ENCODE peak calls at places on chromosomes 4 and X, in five cellular contexts. V is pancreas, A is sigmoid colon, L is body of pancreas, R is tibial nerve. Q is an unnamed sample.

GRCh38 chrX:64894454-64895038 is 81.7 kb downstream of the ZC4H2 start:
- DNase-seq in V (no peak), A (no peak), L (no peak), R (no peak), Q (no peak)

GRCh38 chrX:134144231-134144630 is 92.8 kb upstream of the CCDC160 start:
- DNase-seq in V (no peak), A (no peak), L (no peak), R (no peak), Q (no peak)

GRCh38 chr4:70976251-70976650 is 17.2 kb upstream of the DCK start:
- DNase-seq in V (no peak), A (no peak), L (no peak), R (no peak), Q (no peak)

GRCh38 chrX:151004085-151004484 is 20.9 kb downstream of the HMGB3 start:
- DNase-seq in V (no peak), A (no peak), L (no peak), R (no peak), Q (no peak)

GRCh38 chr4:59060895-59061294 is 1950.7 kb upstream of the IGFBP7 start:
- DNase-seq in V (no peak), A (no peak), L (no peak), R (no peak), Q (no peak)

GRCh38 chr4:6281436-6282144 is 11.9 kb downstream of the WFS1 start:
- DNase-seq in V (no peak), A (peak; percentile 82), L (no peak), R (no peak), Q (peak; percentile 71)

GRCh38 chrX:135625995-135626394 is 87.4 kb upstream of the CT45A1 start:
- DNase-seq in V (no peak), A (no peak), L (no peak), R (no peak), Q (no peak)

GRCh38 chrX:19344661-19345060 is 934 bp downstream of the PDHA1 start:
- DNase-seq in V (peak; percentile 52), A (no peak), L (peak; percentile 26), R (no peak), Q (no peak)

GRCh38 chr4:37767546-37767945 is 58.9 kb upstream of the PGM2 start:
- DNase-seq in V (peak; percentile 51), A (peak; percentile 73), L (peak; percentile 75), R (peak; percentile 42), Q (peak; percentile 91)

GRCh38 chr4:23878235-23878861 is 11.5 kb downstream of the PPARGC1A start:
- DNase-seq in V (no peak), A (no peak), L (no peak), R (no peak), Q (no peak)

GRCh38 chr4:153518637-153519384 is 52.7 kb downstream of the TMEM131L start:
- DNase-seq in V (peak; percentile 63), A (no peak), L (peak; percentile 59), R (no peak), Q (no peak)

GRCh38 chr4:139554726-139555072 is 1.3 kb downstream of the SETD7 start:
- DNase-seq in V (no peak), A (no peak), L (no peak), R (no peak), Q (no peak)

GRCh38 chrX:80216086-80216485 is 201.5 kb downstream of the TBX22 start:
- DNase-seq in V (no peak), A (no peak), L (no peak), R (no peak), Q (no peak)

GRCh38 chr4:123235431-123235830 is 161.2 kb upstream of the SPRY1 start:
- DNase-seq in V (no peak), A (no peak), L (no peak), R (no peak), Q (no peak)

GRCh38 chr4:77921701-77922100 is 59.1 kb downstream of the MRPL1 start:
- DNase-seq in V (no peak), A (no peak), L (no peak), R (no peak), Q (no peak)

GRCh38 chr4:118917582-118917981 is 28.9 kb downstream of the SYNPO2 start:
- DNase-seq in V (no peak), A (no peak), L (no peak), R (no peak), Q (no peak)

GRCh38 chr4:147586032-147586431 is 31.2 kb upstream of the TMEM184C start:
- DNase-seq in V (no peak), A (no peak), L (no peak), R (no peak), Q (no peak)

GRCh38 chr4:55346851-55347255 is 811 bp downstream of the SRD5A3 start:
- DNase-seq in V (peak; percentile 9), A (no peak), L (peak; percentile 22), R (no peak), Q (no peak)

GRCh38 chr4:165709973-165710526 is 163.0 kb upstream of the TLL1 start:
- DNase-seq in V (no peak), A (no peak), L (no peak), R (no peak), Q (no peak)

GRCh38 chrX:139077303-139078131 is 366.0 kb upstream of the FGF13 start:
- DNase-seq in V (no peak), A (no peak), L (no peak), R (no peak), Q (no peak)

GRCh38 chrX:140292961-140293360 is 211.9 kb downstream of the SOX3 start:
- DNase-seq in V (no peak), A (no peak), L (no peak), R (no peak), Q (no peak)

GRCh38 chr4:184420881-184421416 is 53.4 kb downstream of the IRF2 start:
- DNase-seq in V (no peak), A (no peak), L (no peak), R (no peak), Q (no peak)

GRCh38 chr4:123520376-123520775 is 123.8 kb downstream of the SPRY1 start:
- DNase-seq in V (no peak), A (no peak), L (no peak), R (no peak), Q (no peak)

GRCh38 chr4:174210952-174211490 is 72.4 kb downstream of the FBXO8 start:
- DNase-seq in V (no peak), A (no peak), L (no peak), R (no peak), Q (no peak)

GRCh38 chr4:828641-829271 is 2.8 kb upstream of the CPLX1 start:
- DNase-seq in V (peak; percentile 70), A (peak; percentile 60), L (peak; percentile 86), R (no peak), Q (peak; percentile 39)

GRCh38 chr4:133592106-133592505 is 443.0 kb downstream of the PCDH10 start:
- DNase-seq in V (no peak), A (no peak), L (no peak), R (no peak), Q (no peak)

GRCh38 chrX:52262195-52262546 is 77.5 kb downstream of the MAGED4 start:
- DNase-seq in V (no peak), A (no peak), L (no peak), R (no peak), Q (no peak)

GRCh38 chr4:145541266-145541770 is 59.7 kb downstream of the SMAD1 start:
- DNase-seq in V (no peak), A (no peak), L (no peak), R (no peak), Q (no peak)

GRCh38 chr4:101199507-101200285 is 147.6 kb downstream of the PPP3CA start:
- DNase-seq in V (no peak), A (no peak), L (no peak), R (no peak), Q (no peak)

GRCh38 chrX:53269536-53270107 is 11.8 kb downstream of the IQSEC2 start:
- DNase-seq in V (no peak), A (no peak), L (no peak), R (no peak), Q (no peak)

GRCh38 chr4:10131202-10131601 is 14.6 kb upstream of the WDR1 start:
- DNase-seq in V (no peak), A (no peak), L (no peak), R (no peak), Q (no peak)

GRCh38 chr4:10139518-10139917 is 22.9 kb upstream of the WDR1 start:
- DNase-seq in V (no peak), A (no peak), L (no peak), R (no peak), Q (no peak)

GRCh38 chr4:10134141-10134540 is 17.5 kb upstream of the WDR1 start:
- DNase-seq in V (no peak), A (no peak), L (no peak), R (no peak), Q (no peak)

GRCh38 chr4:10130190-10130888 is 13.7 kb upstream of the WDR1 start:
- DNase-seq in V (no peak), A (no peak), L (no peak), R (no peak), Q (no peak)

DNA sequence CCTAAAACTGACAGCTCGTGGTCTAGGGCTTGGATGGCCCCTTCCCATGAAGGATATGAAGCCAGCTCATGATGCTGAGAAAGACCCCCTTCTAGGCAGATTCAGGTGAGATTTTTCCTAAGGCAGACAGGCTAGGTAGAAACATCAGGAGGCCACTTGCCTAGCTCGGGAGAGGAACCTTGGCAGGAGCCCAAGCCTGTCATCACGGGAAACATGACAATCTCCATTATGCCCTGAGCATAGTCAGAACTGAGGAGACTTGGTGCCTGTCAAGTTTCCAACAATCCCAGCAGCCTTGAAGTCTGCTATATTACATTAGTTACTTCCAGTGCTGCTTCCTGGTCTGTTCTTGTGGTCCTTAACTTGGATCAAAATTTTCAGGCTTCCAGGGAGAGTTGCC is 18.7 kb upstream of the WDR1 start:
- DNase-seq in V (no peak), A (no peak), L (no peak), R (no peak), Q (no peak)
- H3K4me3 ChIP-seq in V (no peak overlapping the region), A (no peak overlapping the region), L (no peak overlapping the region), R (no peak overlapping the region), Q (no peak overlapping the region)

DNA sequence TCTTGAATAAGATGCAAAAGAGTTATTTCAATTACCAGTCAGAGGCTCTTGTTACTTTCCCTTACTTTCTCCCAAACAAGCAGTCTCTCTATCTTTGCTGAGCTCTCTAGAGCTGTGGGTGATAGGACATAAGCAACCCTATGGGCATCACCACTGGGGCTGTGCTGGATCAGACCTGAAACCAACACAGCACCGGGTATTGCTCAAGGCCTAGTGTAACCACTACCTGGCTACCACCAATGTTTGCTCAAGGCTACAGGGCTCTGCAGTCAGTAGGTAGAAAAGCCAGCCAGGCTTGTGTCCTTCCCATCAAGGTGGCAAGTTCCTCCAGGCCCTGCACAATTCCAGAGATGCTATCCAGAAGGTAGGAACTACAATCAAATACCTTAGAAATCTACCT is 35.3 kb upstream of the AGTR2 start:
- DNase-seq in V (no peak), A (no peak), L (no peak), R (no peak), Q (no peak)
- H3K27me3 ChIP-seq in V (no peaks in the 10 kb centered on the region), A (no peaks in the 10 kb centered on the region), L (no peaks in the 10 kb centered on the region), R (peaks cover 6% of the 10 kb centered on the region), Q (no peaks in the 10 kb centered on the region)

DNA sequence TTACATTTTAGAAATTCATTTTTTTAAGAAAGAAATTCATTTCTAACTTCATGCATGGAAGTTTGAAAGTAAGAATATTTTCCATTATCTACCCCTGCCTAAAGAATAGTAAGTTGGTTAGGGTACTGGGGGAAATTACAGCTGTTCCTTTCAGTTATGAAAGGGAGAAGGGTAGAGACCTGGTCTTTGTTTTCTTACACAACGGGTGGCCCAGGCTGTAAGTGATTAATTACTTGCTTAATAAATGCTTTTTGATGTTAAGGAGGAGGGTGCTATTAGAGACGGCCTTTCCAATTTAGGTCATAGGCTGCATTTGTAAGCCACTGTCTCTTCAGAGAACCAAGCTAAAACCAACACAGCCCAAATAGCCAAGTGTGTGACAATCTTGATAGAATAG is 12.6 kb downstream of the SCD5 start:
- DNase-seq in V (no peak), A (no peak), L (no peak), R (no peak), Q (no peak)
- H3K4me3 ChIP-seq in V (no peak overlapping the region), A (no peak overlapping the region), L (no peak overlapping the region), R (no peak overlapping the region), Q (no peak overlapping the region)

GRCh38 chr4:2415881-2416563 is 2.4 kb downstream of the ZFYVE28 start:
- DNase-seq in V (no peak), A (no peak), L (no peak), R (no peak), Q (no peak)
- H3K27me3 ChIP-seq in V (no peaks in the 10 kb centered on the region), A (peaks cover 56% of the 10 kb centered on the region), L (no peaks in the 10 kb centered on the region), R (peaks cover 35% of the 10 kb centered on the region), Q (no peaks in the 10 kb centered on the region)